ENCODE peak calls at places on chromosomes 3 and 15, in four cellular contexts. One of them, this sample, is unnamed.

GRCh38 chr3:115652738-115653137 is 29.4 kb downstream of the GAP43 start:
- DNase-seq in H1: no peak
- DNase-seq in trophoblast cell: no peak
- DNase-seq in mesenchymal stem cell: no peak
- DNase-seq in this sample: no peak

GRCh38 chr3:46335546-46335945 is 18.4 kb upstream of the CCR2 start:
- DNase-seq in trophoblast cell: no peak
- DNase-seq in mesenchymal stem cell: peak
- DNase-seq in H1: no peak
- DNase-seq in this sample: no peak

GRCh38 chr3:32899265-32899664 is 52.2 kb upstream of the CCR4 start:
- DNase-seq in H1: no peak
- DNase-seq in mesenchymal stem cell: no peak
- DNase-seq in trophoblast cell: no peak
- DNase-seq in this sample: no peak

GRCh38 chr15:41804361-41804760 is 23.5 kb upstream of the JMJD7 start:
- DNase-seq in H1: no peak
- DNase-seq in trophoblast cell: peak
- DNase-seq in mesenchymal stem cell: no peak
- DNase-seq in this sample: no peak

GRCh38 chr3:20852712-20853111 is 666.7 kb upstream of the SGO1 start:
- DNase-seq in mesenchymal stem cell: no peak
- DNase-seq in trophoblast cell: no peak
- DNase-seq in H1: no peak
- DNase-seq in this sample: no peak

GRCh38 chr15:63461230-63461629 is 43.2 kb upstream of the USP3 start:
- DNase-seq in mesenchymal stem cell: no peak
- DNase-seq in trophoblast cell: no peak
- DNase-seq in H1: peak
- DNase-seq in this sample: no peak

GRCh38 chr3:158935846-158936245 is 134.0 kb downstream of the MFSD1 start:
- DNase-seq in mesenchymal stem cell: no peak
- DNase-seq in H1: no peak
- DNase-seq in trophoblast cell: no peak
- DNase-seq in this sample: no peak

GRCh38 chr15:78457101-78457500 is 19.1 kb downstream of the IREB2 start:
- DNase-seq in trophoblast cell: no peak
- DNase-seq in mesenchymal stem cell: peak
- DNase-seq in H1: no peak
- DNase-seq in this sample: no peak

GRCh38 chr3:194280777-194281176 is 70.4 kb downstream of the CPN2 start:
- DNase-seq in trophoblast cell: no peak
- DNase-seq in H1: no peak
- DNase-seq in mesenchymal stem cell: no peak
- DNase-seq in this sample: no peak

GRCh38 chr3:13028010-13028821 is 45.0 kb downstream of the IQSEC1 start:
- DNase-seq in mesenchymal stem cell: no peak
- DNase-seq in H1: no peak
- DNase-seq in trophoblast cell: no peak
- DNase-seq in this sample: no peak

GRCh38 chr3:31704651-31705179 is 172.0 kb downstream of the STT3B start:
- DNase-seq in trophoblast cell: no peak
- DNase-seq in H1: no peak
- DNase-seq in mesenchymal stem cell: peak
- DNase-seq in this sample: no peak

GRCh38 chr3:106457278-106458210 is 588.7 kb upstream of the CBLB start:
- DNase-seq in H1: no peak
- DNase-seq in trophoblast cell: no peak
- DNase-seq in mesenchymal stem cell: peak
- DNase-seq in this sample: no peak

GRCh38 chr3:48595075-48595525 is at the start of gene COL7A1:
- DNase-seq in trophoblast cell: no peak
- DNase-seq in mesenchymal stem cell: no peak
- DNase-seq in H1: no peak
- DNase-seq in this sample: no peak

GRCh38 chr3:10956991-10957390 is 35.6 kb upstream of the SLC6A1 start:
- DNase-seq in mesenchymal stem cell: no peak
- DNase-seq in trophoblast cell: no peak
- DNase-seq in H1: no peak
- DNase-seq in this sample: no peak

GRCh38 chr15:47944911-47945310 is 175.9 kb upstream of the SLC24A5 start:
- DNase-seq in mesenchymal stem cell: no peak
- DNase-seq in trophoblast cell: no peak
- DNase-seq in H1: no peak
- DNase-seq in this sample: no peak

GRCh38 chr3:4627651-4628375 is 134.7 kb downstream of the ITPR1 start:
- DNase-seq in H1: no peak
- DNase-seq in trophoblast cell: no peak
- DNase-seq in mesenchymal stem cell: no peak
- DNase-seq in this sample: no peak

GRCh38 chr3:23079976-23080375 is 123.2 kb upstream of the UBE2E2 start:
- DNase-seq in trophoblast cell: no peak
- DNase-seq in mesenchymal stem cell: no peak
- DNase-seq in H1: no peak
- DNase-seq in this sample: no peak

GRCh38 chr15:44489464-44489863 is 47.5 kb upstream of the EIF3J start:
- DNase-seq in H1: no peak
- DNase-seq in trophoblast cell: no peak
- DNase-seq in mesenchymal stem cell: peak
- DNase-seq in this sample: no peak

GRCh38 chr3:99172736-99173657 is 271.5 kb upstream of the DCBLD2 start:
- DNase-seq in trophoblast cell: peak
- DNase-seq in H1: no peak
- DNase-seq in mesenchymal stem cell: peak
- DNase-seq in this sample: peak

GRCh38 chr3:136889947-136890346 is 27.9 kb downstream of the NCK1 start:
- DNase-seq in mesenchymal stem cell: no peak
- DNase-seq in trophoblast cell: no peak
- DNase-seq in H1: no peak
- DNase-seq in this sample: no peak

GRCh38 chr15:84894743-84895425 is 10.4 kb downstream of the SLC28A1 start:
- DNase-seq in mesenchymal stem cell: no peak
- DNase-seq in H1: no peak
- DNase-seq in trophoblast cell: peak
- DNase-seq in this sample: no peak

GRCh38 chr3:117524890-117525289 is 815.3 kb downstream of the TUSC7 start:
- DNase-seq in mesenchymal stem cell: no peak
- DNase-seq in trophoblast cell: no peak
- DNase-seq in H1: no peak
- DNase-seq in this sample: no peak

GRCh38 chr3:117523407-117523806 is 813.8 kb downstream of the TUSC7 start:
- DNase-seq in H1: no peak
- DNase-seq in mesenchymal stem cell: no peak
- DNase-seq in trophoblast cell: no peak
- DNase-seq in this sample: no peak

GRCh38 chr3:117527346-117527745 is 817.8 kb downstream of the TUSC7 start:
- DNase-seq in trophoblast cell: no peak
- DNase-seq in H1: no peak
- DNase-seq in mesenchymal stem cell: no peak
- DNase-seq in this sample: no peak

GRCh38 chr3:117528688-117529087 is 819.1 kb downstream of the TUSC7 start:
- DNase-seq in mesenchymal stem cell: no peak
- DNase-seq in trophoblast cell: no peak
- DNase-seq in H1: no peak
- DNase-seq in this sample: no peak

GRCh38 chr3:117526485-117527079 is 817.0 kb downstream of the TUSC7 start:
- DNase-seq in mesenchymal stem cell: peak
- DNase-seq in H1: no peak
- DNase-seq in trophoblast cell: peak
- DNase-seq in this sample: no peak
- H2BK12ac ChIP-seq in mesenchymal stem cell: no peak
- H2BK12ac ChIP-seq in H1: no peak
- H2BK12ac ChIP-seq in trophoblast cell: no peak
- H2BK12ac ChIP-seq in this sample: no peak

GRCh38 chr3:129068291-129068886 is 7.8 kb downstream of the GP9 start:
- DNase-seq in H1: no peak
- DNase-seq in mesenchymal stem cell: peak
- DNase-seq in trophoblast cell: no peak
- DNase-seq in this sample: no peak
- H3K4me3 ChIP-seq in H1: peak
- H3K4me3 ChIP-seq in mesenchymal stem cell: peak
- H3K4me3 ChIP-seq in trophoblast cell: no peak
- H3K4me3 ChIP-seq in this sample: no peak

DNA sequence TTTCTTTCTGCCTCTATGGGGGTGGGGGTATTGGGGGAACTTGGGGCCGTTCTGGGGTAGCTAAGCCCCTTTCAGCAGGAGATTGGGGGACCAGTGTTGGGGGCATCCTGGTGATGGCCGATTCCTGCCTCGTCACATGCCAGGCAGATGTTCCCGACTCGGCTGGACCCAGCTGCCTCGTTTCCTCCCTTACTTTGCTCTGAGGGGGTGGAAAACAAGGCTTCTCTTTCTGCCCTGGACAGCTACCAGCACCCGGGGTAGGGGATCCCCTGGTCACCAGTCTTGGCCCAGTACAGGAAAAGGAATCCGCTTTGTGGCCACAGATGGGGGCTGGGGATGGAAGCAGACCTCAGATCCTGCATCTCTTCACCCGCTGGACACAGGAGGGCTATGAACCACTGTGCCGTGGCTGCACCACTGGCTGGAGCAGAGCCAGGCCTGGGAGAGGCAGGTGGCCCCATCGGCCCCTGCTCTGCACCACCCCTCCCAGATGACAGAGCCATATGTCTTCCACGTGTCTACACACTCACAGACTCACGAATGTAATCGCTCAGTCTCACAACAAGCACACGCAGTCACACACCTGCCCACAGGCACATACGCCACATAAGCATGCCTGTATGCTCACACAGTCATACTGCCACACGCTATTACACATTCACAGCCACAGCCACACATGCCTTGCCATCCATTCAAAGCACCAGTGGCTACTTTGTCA is 12.4 kb downstream of the SNX33 start:
- DNase-seq in mesenchymal stem cell: no peak
- DNase-seq in H1: no peak
- DNase-seq in trophoblast cell: no peak
- DNase-seq in this sample: no peak
- H3K27ac ChIP-seq in mesenchymal stem cell: peak
- H3K27ac ChIP-seq in H1: no peak
- H3K27ac ChIP-seq in trophoblast cell: no peak
- H3K27ac ChIP-seq in this sample: no peak

DNA sequence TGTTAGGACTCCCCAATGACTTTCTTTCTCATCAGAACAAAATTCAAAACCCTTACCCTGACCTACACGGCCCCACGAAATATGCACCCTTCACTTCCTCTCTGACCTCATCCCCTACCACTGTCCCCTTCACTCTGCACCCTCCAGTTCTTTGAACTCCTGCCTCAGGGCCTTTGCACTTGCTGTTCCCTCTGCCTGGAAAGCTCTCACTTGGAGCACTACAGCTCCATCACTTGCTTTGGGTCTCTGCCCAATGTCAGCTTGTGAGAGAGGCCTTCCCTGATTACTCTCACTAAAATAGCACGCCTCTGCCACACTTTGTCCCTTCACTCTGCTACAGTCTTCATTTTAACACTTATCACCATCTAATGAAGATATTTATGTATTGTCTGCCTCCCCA is 32.8 kb upstream of the SMAD3 start:
- DNase-seq in mesenchymal stem cell: no peak
- DNase-seq in trophoblast cell: no peak
- DNase-seq in H1: no peak
- DNase-seq in this sample: no peak
- H2BK12ac ChIP-seq in mesenchymal stem cell: peak
- H2BK12ac ChIP-seq in trophoblast cell: no peak
- H2BK12ac ChIP-seq in H1: peak
- H2BK12ac ChIP-seq in this sample: no peak

GRCh38 chr15:32818758-32819405 is 101.1 kb downstream of the GREM1 start:
- DNase-seq in H1: no peak
- DNase-seq in trophoblast cell: no peak
- DNase-seq in mesenchymal stem cell: peak
- DNase-seq in this sample: no peak

GRCh38 chr15:32822739-32823138 is 104.9 kb downstream of the GREM1 start:
- DNase-seq in trophoblast cell: no peak
- DNase-seq in H1: no peak
- DNase-seq in mesenchymal stem cell: no peak
- DNase-seq in this sample: no peak

GRCh38 chr15:32823750-32824149 is 105.9 kb downstream of the GREM1 start:
- DNase-seq in mesenchymal stem cell: no peak
- DNase-seq in trophoblast cell: no peak
- DNase-seq in H1: no peak
- DNase-seq in this sample: no peak

GRCh38 chr15:32817570-32817969 is 99.8 kb downstream of the GREM1 start:
- DNase-seq in H1: no peak
- DNase-seq in mesenchymal stem cell: no peak
- DNase-seq in trophoblast cell: no peak
- DNase-seq in this sample: no peak

GRCh38 chr15:32819406-32819930 is 101.7 kb downstream of the GREM1 start:
- DNase-seq in H1: no peak
- DNase-seq in mesenchymal stem cell: no peak
- DNase-seq in trophoblast cell: no peak
- DNase-seq in this sample: no peak
- H3K4me3 ChIP-seq in H1: no peak
- H3K4me3 ChIP-seq in mesenchymal stem cell: peak
- H3K4me3 ChIP-seq in trophoblast cell: no peak
- H3K4me3 ChIP-seq in this sample: no peak

DNA sequence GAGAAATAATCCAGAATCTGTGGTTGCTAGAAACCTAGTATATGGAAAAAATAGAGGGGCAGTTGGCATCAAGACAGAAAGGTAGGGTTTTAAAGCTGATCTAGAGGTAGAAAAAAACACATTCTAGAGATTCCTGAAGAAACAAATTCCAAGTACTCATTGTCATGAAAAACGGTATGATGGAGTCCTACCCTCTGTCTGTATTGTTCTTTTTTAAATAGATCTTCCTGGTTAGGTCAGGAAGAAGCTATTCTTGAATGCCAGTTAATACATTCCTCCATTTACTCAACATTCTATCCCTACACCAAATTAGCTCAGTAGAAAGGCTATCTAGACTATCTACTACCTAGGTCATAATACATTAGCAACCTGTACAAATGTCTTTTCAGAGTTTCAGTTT is 364.7 kb downstream of the FHIT start:
- DNase-seq in mesenchymal stem cell: no peak
- DNase-seq in H1: no peak
- DNase-seq in trophoblast cell: no peak
- DNase-seq in this sample: no peak
- H3K27ac ChIP-seq in mesenchymal stem cell: no peak
- H3K27ac ChIP-seq in H1: no peak
- H3K27ac ChIP-seq in trophoblast cell: no peak
- H3K27ac ChIP-seq in this sample: no peak

This sample was measured in neuronal stem cell.